ENCODE peak calls at places on chromosomes 2 and 18, in eight cellular contexts. N is A549, Y is upper lobe of left lung, A is transverse colon, V is K562, Z is stomach, R is sigmoid colon, Q is ovary. D is an unnamed sample.

GRCh38 chr2:20536619-20537422 is 89.9 kb downstream of the RHOB start:
- DNase-seq in V (no peak), R (peak), Z (peak), Q (no peak), Y (no peak), A (no peak), N (no peak), D (no peak)

GRCh38 chr2:128302011-128302743 is 16.5 kb downstream of the HS6ST1 start:
- DNase-seq in N (no peak), Z (no peak), V (no peak), Q (no peak), R (no peak), Y (no peak), A (no peak), D (no peak)

GRCh38 chr2:224284134-224284946 is 117.6 kb downstream of the FAM124B start:
- DNase-seq in Z (no peak), A (peak), Q (no peak), V (peak), R (no peak), N (peak), Y (no peak), D (no peak)

GRCh38 chr2:234989183-234989701 is 37.4 kb downstream of the SH3BP4 start:
- DNase-seq in Y (peak), V (no peak), N (no peak), Q (peak), A (peak), Z (peak), R (peak), D (peak)

GRCh38 chr2:157747695-157748370 is 119.2 kb upstream of the ACVR1C start:
- DNase-seq in R (peak), Z (no peak), A (no peak), Y (no peak), Q (no peak), N (no peak), V (no peak), D (no peak)

GRCh38 chr2:146989726-146990125 is 855.1 kb upstream of the ACVR2A start:
- DNase-seq in N (no peak), A (no peak), Q (no peak), V (no peak), Y (no peak), R (no peak), Z (no peak), D (no peak)

GRCh38 chr2:234840336-234840735 is 111.5 kb upstream of the SH3BP4 start:
- DNase-seq in Y (no peak), N (peak), V (no peak), R (no peak), A (peak), Z (no peak), Q (peak), D (no peak)

GRCh38 chr2:222545821-222546540 is 109.9 kb downstream of the FARSB start:
- DNase-seq in V (no peak), Y (no peak), R (no peak), Z (no peak), A (no peak), Q (no peak), N (no peak), D (no peak)

GRCh38 chr2:174931724-174932123 is 73.5 kb downstream of the CHN1 start:
- DNase-seq in N (no peak), A (no peak), R (no peak), V (no peak), Q (no peak), Z (no peak), Y (no peak), D (no peak)

GRCh38 chr2:54591551-54591950 is 131.9 kb upstream of the EML6 start:
- DNase-seq in V (no peak), A (no peak), N (no peak), Y (no peak), Q (no peak), Z (no peak), R (no peak), D (no peak)

GRCh38 chr2:54590216-54590961 is 133.1 kb upstream of the EML6 start:
- DNase-seq in R (no peak), Y (no peak), N (no peak), V (no peak), Z (no peak), A (no peak), Q (no peak), D (no peak)

GRCh38 chr2:54594048-54594447 is 129.4 kb upstream of the EML6 start:
- DNase-seq in Y (no peak), Q (no peak), R (no peak), V (no peak), Z (no peak), N (no peak), A (no peak), D (no peak)

GRCh38 chr2:54595161-54595803 is 128.2 kb upstream of the EML6 start:
- DNase-seq in N (no peak), Z (no peak), Y (no peak), R (no peak), Q (no peak), A (no peak), V (no peak), D (no peak)

GRCh38 chr2:54593249-54593648 is 130.2 kb upstream of the EML6 start:
- DNase-seq in V (no peak), Y (no peak), N (no peak), R (no peak), Q (no peak), A (no peak), Z (no peak), D (no peak)
- H3K27ac ChIP-seq in V (no peak), Y (no peak), N (no peak), R (no peak), Q (no peak), A (no peak), Z (peak), D (no peak)

GRCh38 chr18:60092073-60092472 is 192.3 kb downstream of the PMAIP1 start:
- DNase-seq in Y (no peak), N (no peak), R (no peak), Q (no peak), Z (no peak), A (no peak), V (no peak), D (no peak)

GRCh38 chr18:60100805-60101204 is 201.0 kb downstream of the PMAIP1 start:
- DNase-seq in N (no peak), Q (no peak), R (no peak), V (no peak), Y (peak), A (no peak), Z (no peak), D (no peak)

GRCh38 chr18:60099709-60100108 is 199.9 kb downstream of the PMAIP1 start:
- DNase-seq in N (no peak), Y (no peak), V (no peak), R (no peak), Z (no peak), A (no peak), Q (no peak), D (no peak)

DNA sequence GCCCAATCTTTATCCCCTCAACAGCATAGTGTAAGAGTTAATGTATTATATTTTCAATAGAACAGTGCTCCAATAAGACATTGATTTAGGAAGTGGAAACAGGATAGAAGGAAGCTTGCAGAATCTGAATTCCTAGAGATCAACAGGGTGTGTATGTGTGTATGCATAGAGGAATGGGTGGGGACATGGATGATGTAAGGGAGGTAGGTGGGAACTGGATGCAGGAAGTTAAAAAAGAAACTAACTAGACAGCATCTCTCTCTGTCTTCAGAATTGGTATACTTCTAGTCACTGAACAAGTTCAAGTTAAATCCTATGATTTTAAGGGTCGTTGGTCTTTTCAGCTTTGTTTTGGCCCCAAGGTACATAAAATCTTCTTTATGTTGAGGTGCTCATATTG is 196.6 kb downstream of the PMAIP1 start:
- DNase-seq in Q (no peak), R (no peak), Y (no peak), V (no peak), Z (no peak), N (no peak), A (no peak), D (no peak)
- TF ChIP-seq EP300 in Q (no peak), R (no peak), Y (no peak), V (no peak), Z (no peak), N (no peak), A (no peak), D (no peak)

GRCh38 chr18:6714027-6714426 is 15.5 kb upstream of the ARHGAP28 start:
- DNase-seq in N (no peak), Y (no peak), Z (no peak), V (no peak), Q (no peak), R (no peak), A (no peak), D (no peak)
- H3K27ac ChIP-seq in N (no peak), Y (no peak), Z (no peak), V (no peak), Q (no peak), R (no peak), A (no peak), D (no peak)

GRCh38 chr18:5103286-5103685 is 93.8 kb downstream of the AKAIN1 start:
- DNase-seq in V (no peak), Z (no peak), R (no peak), Y (no peak), A (no peak), Q (no peak), N (no peak), D (no peak)
- TF ChIP-seq EP300 in V (no peak), Z (no peak), R (no peak), Y (no peak), A (no peak), Q (no peak), N (no peak), D (no peak)

GRCh38 chr18:66729459-66730239 is 125.8 kb upstream of the CDH19 start:
- DNase-seq in A (no peak), Y (no peak), Q (no peak), V (no peak), N (no peak), R (no peak), Z (no peak), D (no peak)

GRCh38 chr18:66727991-66728390 is 124.1 kb upstream of the CDH19 start:
- DNase-seq in Y (no peak), R (no peak), Z (no peak), Q (no peak), N (no peak), A (no peak), V (no peak), D (no peak)

GRCh38 chr18:66724664-66725356 is 120.9 kb upstream of the CDH19 start:
- DNase-seq in Y (peak), Q (no peak), N (no peak), A (peak), R (no peak), V (no peak), Z (peak), D (no peak)

GRCh38 chr18:66734451-66734850 is 130.6 kb upstream of the CDH19 start:
- DNase-seq in Q (no peak), N (no peak), Y (no peak), Z (no peak), V (no peak), R (no peak), A (no peak), D (no peak)

GRCh38 chr18:66728951-66729350 is 125.1 kb upstream of the CDH19 start:
- DNase-seq in A (no peak), Y (no peak), R (no peak), Q (no peak), N (no peak), V (no peak), Z (no peak), D (no peak)
- H3K27ac ChIP-seq in A (no peak), Y (no peak), R (no peak), Q (no peak), N (no peak), V (no peak), Z (no peak), D (no peak)

DNA sequence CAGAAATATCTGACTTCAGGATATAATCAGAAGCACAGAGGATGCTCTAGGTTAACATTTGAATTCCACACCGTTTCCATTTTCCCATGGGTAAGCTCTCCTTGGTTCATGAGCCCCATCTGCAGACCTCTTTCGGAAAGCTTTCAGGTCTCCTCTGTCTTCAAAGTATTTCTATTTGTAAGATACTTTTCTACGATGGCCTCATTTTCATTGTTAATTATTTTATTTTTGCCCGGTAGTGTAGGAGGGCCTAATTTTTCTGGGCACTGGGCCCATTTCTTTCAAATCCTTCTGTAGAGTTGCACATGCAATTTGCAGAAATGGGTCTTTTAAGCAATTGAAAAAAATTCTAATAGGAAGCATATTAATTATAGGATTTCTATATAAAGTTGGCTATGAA is 53.8 kb downstream of the LRPPRC start:
- DNase-seq in R (no peak), N (no peak), Z (no peak), A (no peak), V (no peak), Y (no peak), Q (no peak), D (no peak)
- TF ChIP-seq EP300 in R (no peak), N (no peak), Z (no peak), A (no peak), V (no peak), Y (no peak), Q (no peak), D (no peak)

DNA sequence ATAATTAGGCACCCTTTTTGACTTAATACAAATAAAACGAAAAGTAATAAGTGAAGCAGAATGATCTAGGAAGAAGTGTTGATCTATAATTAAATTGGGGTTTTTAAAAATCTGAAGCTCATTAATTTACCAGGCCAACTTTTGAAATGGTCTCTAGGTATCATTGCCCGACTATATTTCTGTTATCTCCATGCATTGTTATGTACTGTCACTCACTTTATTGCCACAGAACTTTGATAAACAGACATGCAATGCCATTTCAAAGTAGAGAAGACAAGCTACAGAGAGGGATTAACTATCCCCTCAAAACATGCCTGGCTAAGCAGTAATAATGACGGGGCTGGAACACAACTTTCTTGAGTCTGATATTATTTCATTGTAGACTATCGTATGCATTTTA is 147.6 kb upstream of the ITGA4 start:
- DNase-seq in A (no peak), V (no peak), Z (no peak), Q (no peak), R (no peak), N (no peak), Y (no peak), D (no peak)
- H3K27ac ChIP-seq in A (peak), V (no peak), Z (peak), Q (no peak), R (no peak), N (no peak), Y (peak), D (no peak)

DNA sequence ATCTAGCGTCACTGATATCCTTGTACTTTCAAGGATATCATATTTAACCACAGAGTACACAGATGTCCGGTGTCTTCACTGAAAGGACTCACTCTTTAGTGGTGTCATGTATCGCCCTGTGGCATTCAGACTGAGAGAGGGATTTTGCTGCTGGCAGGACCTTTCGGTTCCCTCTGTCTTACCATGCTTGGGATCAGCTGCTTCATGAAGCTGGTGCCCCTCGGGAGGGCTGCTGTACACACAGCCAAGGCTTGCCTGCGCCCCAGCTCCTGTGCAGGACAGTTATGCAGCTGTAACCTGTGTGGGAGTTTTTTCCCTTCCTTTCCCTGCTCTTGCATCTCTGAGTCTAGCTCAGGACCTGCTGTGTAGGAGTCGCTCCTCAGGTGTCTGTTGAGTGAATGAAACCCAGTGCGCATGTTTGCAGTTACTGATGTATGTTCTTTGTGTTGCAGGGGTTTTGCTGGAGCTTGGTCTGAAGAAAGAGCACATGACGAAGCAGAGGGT is 64.4 kb downstream of the GREB1 start:
- DNase-seq in Z (no peak), V (no peak), A (no peak), Q (no peak), R (peak), N (no peak), Y (no peak), D (no peak)
- TF ChIP-seq EP300 in Z (no peak), V (no peak), A (no peak), Q (no peak), R (no peak), N (no peak), Y (no peak), D (no peak)

GRCh38 chr18:59062643-59063006 is 77.1 kb upstream of the SEC11C start:
- DNase-seq in Z (no peak), N (no peak), V (no peak), Y (no peak), R (no peak), Q (no peak), A (no peak), D (no peak)

GRCh38 chr18:59061914-59062642 is 77.6 kb upstream of the SEC11C start:
- DNase-seq in Y (no peak), R (no peak), Q (no peak), Z (no peak), V (no peak), N (no peak), A (no peak), D (no peak)

GRCh38 chr18:59065684-59066083 is 74.0 kb upstream of the SEC11C start:
- DNase-seq in V (no peak), Q (no peak), Z (no peak), R (no peak), A (no peak), N (no peak), Y (no peak), D (no peak)

GRCh38 chr18:59063912-59064311 is 75.8 kb upstream of the SEC11C start:
- DNase-seq in Z (no peak), A (no peak), N (no peak), V (no peak), R (peak), Y (no peak), Q (no peak), D (no peak)

DNA sequence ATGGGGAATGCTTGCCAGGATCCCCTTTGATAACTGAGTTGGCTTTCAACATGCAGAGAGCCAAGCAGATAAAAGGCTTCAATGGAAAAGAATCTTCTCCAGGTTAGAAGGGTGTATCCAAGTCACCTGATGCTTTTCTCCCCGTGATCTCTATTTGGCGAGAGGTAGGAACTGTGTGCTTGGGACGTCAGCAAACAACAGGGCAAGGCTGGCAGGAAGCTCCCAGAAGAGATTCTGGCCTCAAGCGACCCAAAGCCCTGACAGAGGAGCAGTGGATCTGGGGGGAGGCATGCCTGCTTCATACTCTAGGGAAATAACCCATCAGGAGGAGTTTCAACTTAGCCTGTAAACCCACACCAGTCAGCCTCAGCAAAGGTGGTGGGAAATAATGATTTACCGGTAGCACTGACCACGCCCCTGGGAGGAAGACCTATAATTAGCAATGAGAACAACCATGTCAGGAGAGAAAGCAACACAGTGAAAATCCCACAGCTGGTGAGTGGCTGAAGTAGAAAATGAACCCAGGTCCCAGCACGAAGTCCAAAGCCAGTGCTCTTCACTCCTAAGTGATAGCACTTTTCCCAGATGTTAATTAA is 76.3 kb upstream of the SEC11C start:
- DNase-seq in Q (no peak), A (no peak), N (no peak), R (peak), Y (no peak), Z (no peak), V (no peak), D (no peak)
- H3K27ac ChIP-seq in Q (no peak), A (peak), N (peak), R (peak), Y (no peak), Z (no peak), V (no peak), D (no peak)

DNA sequence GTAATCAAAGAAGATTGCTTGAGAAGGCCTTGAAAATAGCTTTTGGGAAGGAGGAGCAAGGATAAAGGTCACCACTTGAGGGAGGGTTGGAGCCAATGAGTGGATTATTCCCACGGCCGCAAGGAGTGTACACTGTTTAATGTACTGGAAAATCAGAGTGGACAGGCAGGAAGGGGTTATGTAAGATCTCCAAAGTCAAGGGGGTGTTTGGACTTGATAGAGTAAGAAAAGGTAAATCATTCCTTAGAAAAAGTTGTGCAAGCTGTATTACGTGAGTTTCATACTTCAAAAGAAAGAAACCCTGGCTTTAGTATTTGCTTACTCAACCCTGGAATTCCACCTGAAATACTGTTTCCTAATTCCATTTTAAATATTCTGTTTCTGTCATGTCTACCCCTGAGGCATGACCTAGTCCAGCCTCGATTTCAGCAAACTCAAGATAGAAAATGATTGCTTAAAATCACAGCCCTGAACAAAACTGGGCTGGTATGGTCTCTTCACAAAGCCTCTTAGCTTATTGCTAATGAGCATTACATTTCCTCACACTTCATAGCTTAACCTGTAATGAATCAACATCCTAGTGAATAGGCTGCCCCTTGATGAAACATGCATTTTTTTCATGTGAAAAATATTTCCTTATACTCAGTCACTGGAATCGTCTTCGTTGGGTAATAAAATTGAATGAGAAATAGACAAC is 1.1 kb downstream of the MREG start:
- DNase-seq in N (peak), Z (no peak), R (no peak), A (no peak), V (peak), Y (peak), Q (no peak), D (no peak)
- TF ChIP-seq EP300 in N (peak), Z (no peak), R (no peak), A (no peak), V (no peak), Y (no peak), Q (no peak), D (no peak)

D was measured in suprapubic skin.